ENCODE peak calls at places on chromosomes 7 and 10, in seven cellular contexts. F, R, H, A, D, S and K are unnamed samples.

GRCh38 chr7:32164341-32164996 is 94.3 kb upstream of the PDE1C start:
- DNase-seq in F (peak), R (no peak), H (no peak), A (no peak), D (peak), S (peak), K (peak)

GRCh38 chr7:93249749-93250148 is 17.6 kb downstream of the VPS50 start:
- DNase-seq in F (no peak), R (no peak), H (no peak), A (no peak), D (no peak), S (peak), K (no peak)

GRCh38 chr7:40493609-40494041 is 358.8 kb downstream of the SUGCT start:
- DNase-seq in F (peak), R (no peak), H (no peak), A (no peak), D (no peak), S (no peak), K (no peak)

GRCh38 chr10:124624875-124625274 is 119.3 kb downstream of the FAM53B start:
- DNase-seq in F (no peak), R (no peak), H (no peak), A (no peak), D (no peak), S (no peak), K (no peak)

GRCh38 chr7:2258661-2259365 is 16.8 kb downstream of the NUDT1 start:
- DNase-seq in F (no peak), R (no peak), H (no peak), A (no peak), D (no peak), S (no peak), K (no peak)

GRCh38 chr7:88184848-88185304 is 35.0 kb downstream of the SRI start:
- DNase-seq in F (peak), R (no peak), H (no peak), A (no peak), D (no peak), S (peak), K (peak)

GRCh38 chr7:149883452-149883861 is 9.7 kb downstream of the ATP6V0E2 start:
- DNase-seq in F (peak), R (peak), H (no peak), A (no peak), D (peak), S (peak), K (peak)

GRCh38 chr10:101848408-101848807 is 4.8 kb upstream of the KCNIP2 start:
- DNase-seq in F (no peak), R (no peak), H (no peak), A (no peak), D (no peak), S (no peak), K (peak)

GRCh38 chr10:85012305-85012704 is 683.9 kb downstream of the CCSER2 start:
- DNase-seq in F (no peak), R (no peak), H (no peak), A (no peak), D (no peak), S (no peak), K (no peak)

GRCh38 chr10:132282667-132283603 is 24.8 kb downstream of the STK32C start:
- DNase-seq in F (no peak), R (no peak), H (no peak), A (no peak), D (no peak), S (no peak), K (no peak)

GRCh38 chr7:96273716-96274115 is 48.2 kb downstream of the SLC25A13 start:
- DNase-seq in F (no peak), R (no peak), H (no peak), A (no peak), D (no peak), S (peak), K (no peak)

GRCh38 chr7:107014381-107015023 is 30.0 kb upstream of the PRKAR2B start:
- DNase-seq in F (peak), R (no peak), H (no peak), A (no peak), D (no peak), S (peak), K (no peak)

GRCh38 chr7:29139191-29139590 is 7.1 kb downstream of the CPVL start:
- DNase-seq in F (peak), R (no peak), H (no peak), A (no peak), D (no peak), S (no peak), K (no peak)

GRCh38 chr10:31319602-31320178 is 674 bp downstream of the ZEB1 start:
- DNase-seq in F (no peak), R (no peak), H (no peak), A (no peak), D (peak), S (peak), K (no peak)

GRCh38 chr10:96560970-96561887 is 25.6 kb downstream of the TM9SF3 start:
- DNase-seq in F (peak), R (no peak), H (no peak), A (no peak), D (peak), S (no peak), K (no peak)

GRCh38 chr7:112648781-112649180 is 141.4 kb downstream of the TMEM168 start:
- DNase-seq in F (no peak), R (no peak), H (no peak), A (no peak), D (no peak), S (no peak), K (no peak)

GRCh38 chr10:72564596-72564995 is 61.3 kb downstream of the MICU1 start:
- DNase-seq in F (peak), R (no peak), H (no peak), A (no peak), D (no peak), S (no peak), K (no peak)

GRCh38 chr7:130882396-130882795 is 148.4 kb upstream of the KLF14 start:
- DNase-seq in F (no peak), R (no peak), H (no peak), A (no peak), D (no peak), S (no peak), K (no peak)

GRCh38 chr10:77162697-77163096 is 474.9 kb downstream of the KCNMA1 start:
- DNase-seq in F (peak), R (no peak), H (no peak), A (no peak), D (no peak), S (peak), K (no peak)

GRCh38 chr7:30923009-30923773 is 11.5 kb downstream of the AQP1 start:
- DNase-seq in F (no peak), R (no peak), H (no peak), A (no peak), D (no peak), S (no peak), K (no peak)

GRCh38 chr10:75718996-75719395 is 287.6 kb downstream of the LRMDA start:
- DNase-seq in F (no peak), R (no peak), H (no peak), A (no peak), D (no peak), S (no peak), K (no peak)

GRCh38 chr10:9253121-9253520 is 1198.6 kb downstream of the GATA3 start:
- DNase-seq in F (peak), R (no peak), H (no peak), A (no peak), D (no peak), S (peak), K (no peak)

GRCh38 chr10:5040781-5041470 is 37.3 kb upstream of the AKR1C2 start:
- DNase-seq in F (peak), R (no peak), H (no peak), A (no peak), D (no peak), S (no peak), K (no peak)

GRCh38 chr7:81608748-81609382 is 161.0 kb downstream of the HGF start:
- DNase-seq in F (no peak), R (no peak), H (no peak), A (no peak), D (no peak), S (no peak), K (no peak)

GRCh38 chr7:108144931-108145330 is 14.8 kb upstream of the LAMB4 start:
- DNase-seq in F (no peak), R (no peak), H (no peak), A (no peak), D (no peak), S (no peak), K (no peak)

GRCh38 chr10:78053201-78053868 is 19.7 kb downstream of the RPS24 start:
- DNase-seq in F (peak), R (no peak), H (no peak), A (no peak), D (no peak), S (peak), K (no peak)

GRCh38 chr10:10803273-10803672 is 214.4 kb upstream of the CELF2 start:
- DNase-seq in F (no peak), R (no peak), H (no peak), A (no peak), D (peak), S (no peak), K (no peak)

GRCh38 chr10:131076341-131076740 is 235.2 kb downstream of the TCERG1L start:
- DNase-seq in F (no peak), R (no peak), H (no peak), A (no peak), D (no peak), S (no peak), K (no peak)

GRCh38 chr10:71838264-71839211 is 12.5 kb downstream of the PSAP start:
- DNase-seq in F (peak), R (no peak), H (no peak), A (no peak), D (no peak), S (peak), K (no peak)

GRCh38 chr7:25669954-25670841 is 441.9 kb upstream of the NPVF start:
- DNase-seq in F (no peak), R (no peak), H (no peak), A (no peak), D (no peak), S (no peak), K (no peak)

GRCh38 chr7:131183611-131184119 is 144.0 kb upstream of the MKLN1 start:
- DNase-seq in F (no peak), R (no peak), H (peak), A (no peak), D (no peak), S (no peak), K (no peak)

GRCh38 chr7:100374601-100375000 is 1.3 kb downstream of the PILRA start:
- DNase-seq in F (no peak), R (no peak), H (no peak), A (no peak), D (no peak), S (no peak), K (no peak)

GRCh38 chr7:64892116-64892515 is 11.0 kb upstream of the ZNF273 start:
- DNase-seq in F (no peak), R (no peak), H (no peak), A (peak), D (no peak), S (no peak), K (no peak)

GRCh38 chr10:122045212-122045611 is 56.2 kb downstream of the TACC2 start:
- DNase-seq in F (no peak), R (no peak), H (no peak), A (no peak), D (no peak), S (no peak), K (no peak)

GRCh38 chr7:12701433-12701832 is 14.0 kb downstream of the ARL4A start:
- DNase-seq in F (peak), R (no peak), H (no peak), A (no peak), D (no peak), S (no peak), K (no peak)

GRCh38 chr10:87660484-87661133 is 931 bp downstream of the PAPSS2 start:
- DNase-seq in F (peak), R (no peak), H (no peak), A (no peak), D (no peak), S (peak), K (no peak)

GRCh38 chr10:132421377-132422168 is 24.6 kb downstream of the PWWP2B start:
- DNase-seq in F (peak), R (peak), H (no peak), A (no peak), D (no peak), S (peak), K (peak)

GRCh38 chr7:95198891-95199290 is 125.4 kb downstream of the PON1 start:
- DNase-seq in F (no peak), R (no peak), H (no peak), A (no peak), D (no peak), S (no peak), K (no peak)